ENCODE peak calls at places on chromosomes 16 and 17, in seven cellular contexts. One of them, this sample, is unnamed. For H3K27me3, the result is how much of the 10 kb centered on the place peaks cover.

GRCh38 chr17:83116311-83116771 is 36.9 kb downstream of the METRNL start:
- DNase-seq in K562: no peak
- DNase-seq in HepG2: no peak
- DNase-seq in SK-N-SH: no peak
- DNase-seq in H1: no peak
- DNase-seq in HCT116: no peak
- DNase-seq in GM12878: no peak
- DNase-seq in this sample: no peak

GRCh38 chr16:11084484-11085024 is 140.2 kb downstream of the CLEC16A start:
- DNase-seq in K562: peak
- DNase-seq in HepG2: peak
- DNase-seq in SK-N-SH: no peak
- DNase-seq in H1: no peak
- DNase-seq in HCT116: peak
- DNase-seq in GM12878: no peak
- DNase-seq in this sample: no peak

GRCh38 chr16:88988980-88989791 is 12.2 kb upstream of the CBFA2T3 start:
- DNase-seq in K562: no peak
- DNase-seq in HepG2: no peak
- DNase-seq in SK-N-SH: no peak
- DNase-seq in H1: no peak
- DNase-seq in HCT116: no peak
- DNase-seq in GM12878: no peak
- DNase-seq in this sample: no peak

GRCh38 chr16:77877712-77878111 is 89.3 kb downstream of the VAT1L start:
- DNase-seq in K562: no peak
- DNase-seq in HepG2: peak
- DNase-seq in SK-N-SH: no peak
- DNase-seq in H1: no peak
- DNase-seq in HCT116: peak
- DNase-seq in GM12878: no peak
- DNase-seq in this sample: no peak

GRCh38 chr16:73024571-73025105 is 23.3 kb downstream of the ZFHX3 start:
- DNase-seq in K562: no peak
- DNase-seq in HepG2: no peak
- DNase-seq in SK-N-SH: no peak
- DNase-seq in H1: no peak
- DNase-seq in HCT116: no peak
- DNase-seq in GM12878: no peak
- DNase-seq in this sample: no peak

GRCh38 chr17:18241229-18241871 is 15.9 kb downstream of the LLGL1 start:
- DNase-seq in K562: no peak
- DNase-seq in HepG2: no peak
- DNase-seq in SK-N-SH: no peak
- DNase-seq in H1: peak
- DNase-seq in HCT116: no peak
- DNase-seq in GM12878: no peak
- DNase-seq in this sample: no peak

GRCh38 chr17:71765437-71765836 is 355.4 kb upstream of the SOX9 start:
- DNase-seq in K562: no peak
- DNase-seq in HepG2: no peak
- DNase-seq in SK-N-SH: no peak
- DNase-seq in H1: no peak
- DNase-seq in HCT116: no peak
- DNase-seq in GM12878: no peak
- DNase-seq in this sample: no peak

GRCh38 chr16:86662195-86662594 is 83.8 kb downstream of the FOXL1 start:
- DNase-seq in K562: no peak
- DNase-seq in HepG2: no peak
- DNase-seq in SK-N-SH: no peak
- DNase-seq in H1: no peak
- DNase-seq in HCT116: no peak
- DNase-seq in GM12878: no peak
- DNase-seq in this sample: no peak

GRCh38 chr17:79106958-79107357 is 32.3 kb downstream of the ENGASE start:
- DNase-seq in K562: no peak
- DNase-seq in HepG2: no peak
- DNase-seq in SK-N-SH: no peak
- DNase-seq in H1: no peak
- DNase-seq in HCT116: no peak
- DNase-seq in GM12878: no peak
- DNase-seq in this sample: no peak
- H3K27me3 ChIP-seq in K562: under half
- H3K27me3 ChIP-seq in HepG2: half or more
- H3K27me3 ChIP-seq in SK-N-SH: under half
- H3K27me3 ChIP-seq in H1: under half
- H3K27me3 ChIP-seq in HCT116: under half
- H3K27me3 ChIP-seq in GM12878: under half
- H3K27me3 ChIP-seq in this sample: under half

GRCh38 chr17:57328109-57328882 is 72.0 kb downstream of the MSI2 start:
- DNase-seq in K562: no peak
- DNase-seq in HepG2: no peak
- DNase-seq in SK-N-SH: no peak
- DNase-seq in H1: no peak
- DNase-seq in HCT116: no peak
- DNase-seq in GM12878: no peak
- DNase-seq in this sample: no peak
- TF ChIP-seq YY1 in K562: no peak
- TF ChIP-seq YY1 in HepG2: no peak
- TF ChIP-seq YY1 in SK-N-SH: no peak
- TF ChIP-seq YY1 in H1: no peak
- TF ChIP-seq YY1 in HCT116: no peak
- TF ChIP-seq YY1 in GM12878: no peak
- TF ChIP-seq YY1 in this sample: no peak

DNA sequence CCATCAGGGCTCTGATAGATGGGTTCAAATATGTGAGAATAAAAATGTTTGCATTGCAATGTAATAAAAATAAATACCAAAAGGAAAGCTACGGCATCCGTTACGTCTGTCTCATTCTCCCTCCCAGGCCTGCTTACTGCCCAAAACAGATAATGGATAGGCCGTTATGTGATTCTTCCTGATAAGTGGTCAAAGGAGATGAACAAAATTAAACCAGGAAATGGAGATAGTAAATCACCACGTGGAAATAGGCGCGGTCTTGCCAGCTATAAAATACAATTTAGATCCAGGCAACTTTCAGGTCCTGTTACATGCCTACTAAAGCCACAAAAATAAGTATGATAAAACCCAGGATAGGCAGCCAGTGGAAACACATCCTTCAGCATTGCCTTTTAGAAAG is 49.5 kb upstream of the CCL1 start:
- DNase-seq in K562: peak
- DNase-seq in HepG2: no peak
- DNase-seq in SK-N-SH: no peak
- DNase-seq in H1: no peak
- DNase-seq in HCT116: no peak
- DNase-seq in GM12878: no peak
- DNase-seq in this sample: no peak
- H3K27me3 ChIP-seq in K562: under half
- H3K27me3 ChIP-seq in HepG2: under half
- H3K27me3 ChIP-seq in SK-N-SH: under half
- H3K27me3 ChIP-seq in H1: under half
- H3K27me3 ChIP-seq in HCT116: under half
- H3K27me3 ChIP-seq in GM12878: under half
- H3K27me3 ChIP-seq in this sample: under half

GRCh38 chr16:67571981-67572431 is 9.7 kb downstream of the CTCF start:
- DNase-seq in K562: no peak
- DNase-seq in HepG2: no peak
- DNase-seq in SK-N-SH: no peak
- DNase-seq in H1: no peak
- DNase-seq in HCT116: no peak
- DNase-seq in GM12878: no peak
- DNase-seq in this sample: no peak
- TF ChIP-seq YY1 in K562: no peak
- TF ChIP-seq YY1 in HepG2: no peak
- TF ChIP-seq YY1 in SK-N-SH: no peak
- TF ChIP-seq YY1 in H1: no peak
- TF ChIP-seq YY1 in HCT116: no peak
- TF ChIP-seq YY1 in GM12878: no peak
- TF ChIP-seq YY1 in this sample: no peak

GRCh38 chr17:72782985-72783701 is 309.3 kb downstream of the SLC39A11 start:
- DNase-seq in K562: no peak
- DNase-seq in HepG2: peak
- DNase-seq in SK-N-SH: peak
- DNase-seq in H1: no peak
- DNase-seq in HCT116: no peak
- DNase-seq in GM12878: no peak
- DNase-seq in this sample: peak
- H3K27me3 ChIP-seq in K562: under half
- H3K27me3 ChIP-seq in HepG2: under half
- H3K27me3 ChIP-seq in SK-N-SH: under half
- H3K27me3 ChIP-seq in H1: under half
- H3K27me3 ChIP-seq in HCT116: under half
- H3K27me3 ChIP-seq in GM12878: under half
- H3K27me3 ChIP-seq in this sample: under half

GRCh38 chr17:27481327-27481726 is 25.1 kb downstream of the KSR1 start:
- DNase-seq in K562: no peak
- DNase-seq in HepG2: no peak
- DNase-seq in SK-N-SH: no peak
- DNase-seq in H1: no peak
- DNase-seq in HCT116: no peak
- DNase-seq in GM12878: no peak
- DNase-seq in this sample: no peak
- TF ChIP-seq YY1 in K562: no peak
- TF ChIP-seq YY1 in HepG2: no peak
- TF ChIP-seq YY1 in SK-N-SH: no peak
- TF ChIP-seq YY1 in H1: no peak
- TF ChIP-seq YY1 in HCT116: no peak
- TF ChIP-seq YY1 in GM12878: no peak
- TF ChIP-seq YY1 in this sample: no peak

GRCh38 chr17:48529191-48529979 is 1.4 kb downstream of the HOXB1 start:
- DNase-seq in K562: no peak
- DNase-seq in HepG2: no peak
- DNase-seq in SK-N-SH: no peak
- DNase-seq in H1: no peak
- DNase-seq in HCT116: no peak
- DNase-seq in GM12878: no peak
- DNase-seq in this sample: no peak
- H3K27me3 ChIP-seq in K562: under half
- H3K27me3 ChIP-seq in HepG2: under half
- H3K27me3 ChIP-seq in SK-N-SH: half or more
- H3K27me3 ChIP-seq in H1: half or more
- H3K27me3 ChIP-seq in HCT116: under half
- H3K27me3 ChIP-seq in GM12878: under half
- H3K27me3 ChIP-seq in this sample: half or more

GRCh38 chr17:77794846-77795245 is 163.7 kb upstream of the TNRC6C start:
- DNase-seq in K562: no peak
- DNase-seq in HepG2: no peak
- DNase-seq in SK-N-SH: peak
- DNase-seq in H1: no peak
- DNase-seq in HCT116: no peak
- DNase-seq in GM12878: no peak
- DNase-seq in this sample: no peak

GRCh38 chr17:77793888-77794235 is 164.6 kb upstream of the TNRC6C start:
- DNase-seq in K562: no peak
- DNase-seq in HepG2: no peak
- DNase-seq in SK-N-SH: peak
- DNase-seq in H1: no peak
- DNase-seq in HCT116: no peak
- DNase-seq in GM12878: no peak
- DNase-seq in this sample: no peak

GRCh38 chr17:77792626-77793025 is 165.9 kb upstream of the TNRC6C start:
- DNase-seq in K562: no peak
- DNase-seq in HepG2: no peak
- DNase-seq in SK-N-SH: peak
- DNase-seq in H1: no peak
- DNase-seq in HCT116: no peak
- DNase-seq in GM12878: no peak
- DNase-seq in this sample: no peak

GRCh38 chr17:77795685-77796084 is 162.8 kb upstream of the TNRC6C start:
- DNase-seq in K562: no peak
- DNase-seq in HepG2: no peak
- DNase-seq in SK-N-SH: no peak
- DNase-seq in H1: no peak
- DNase-seq in HCT116: no peak
- DNase-seq in GM12878: no peak
- DNase-seq in this sample: no peak

DNA sequence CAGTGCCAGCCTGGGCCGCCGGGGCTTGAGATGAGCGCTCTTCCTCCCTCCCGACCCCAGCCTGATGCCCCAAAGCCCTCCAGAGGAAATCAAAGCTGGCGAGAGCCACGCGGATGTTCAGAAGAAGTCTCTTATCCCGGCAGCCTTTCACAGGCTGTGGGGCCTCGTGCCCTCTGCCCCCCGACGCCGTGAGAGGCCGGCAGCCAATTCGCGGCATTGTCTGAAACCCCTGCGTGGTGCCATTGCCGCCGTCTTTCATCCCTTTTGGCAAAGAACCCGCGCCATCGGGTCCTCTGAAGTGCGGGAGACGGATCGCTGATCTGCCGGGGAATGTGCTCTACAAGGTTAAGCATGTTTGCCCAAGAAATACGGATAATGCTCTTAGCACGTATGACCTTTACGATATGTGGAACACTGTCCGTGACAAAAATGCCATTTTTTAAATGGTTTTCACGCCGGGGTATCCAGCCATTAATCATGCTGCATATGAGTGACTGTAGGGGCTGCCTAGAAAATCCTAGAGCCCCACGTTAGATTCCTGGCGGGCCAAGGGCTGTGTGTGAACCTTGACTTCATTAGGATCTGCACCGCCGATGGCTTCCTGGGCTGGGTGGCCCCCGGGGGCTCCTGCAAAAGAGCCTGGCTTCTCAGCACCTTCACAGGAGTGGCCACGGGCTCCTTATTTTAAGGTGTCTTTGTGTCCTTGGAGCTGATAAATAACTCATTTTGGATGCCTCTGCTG is 165.2 kb upstream of the TNRC6C start:
- DNase-seq in K562: no peak
- DNase-seq in HepG2: no peak
- DNase-seq in SK-N-SH: peak
- DNase-seq in H1: no peak
- DNase-seq in HCT116: no peak
- DNase-seq in GM12878: no peak
- DNase-seq in this sample: no peak
- TF ChIP-seq YY1 in K562: no peak
- TF ChIP-seq YY1 in HepG2: no peak
- TF ChIP-seq YY1 in SK-N-SH: no peak
- TF ChIP-seq YY1 in H1: no peak
- TF ChIP-seq YY1 in HCT116: no peak
- TF ChIP-seq YY1 in GM12878: no peak
- TF ChIP-seq YY1 in this sample: no peak

This sample was measured in NT2/D1.